ENCODE peak calls at places on chromosome 16, in nine cellular contexts. U is ascending aorta; S is nephron progenitor cell; N is nucleus accumbens; F is DMS 273 treated with DMSO at 0.1 percent for 48 hours; Y is activated CD4-positive, alpha-beta T cell treated with anti-CD3 and anti-CD28 coated beads for 24 hours; K is A172; W is WTC11; O is Panc1. H is an unnamed sample.

GRCh38 chr16:85531516-85531915 is 81.6 kb upstream of the GSE1 start:
- DNase-seq in K (no peak), F (no peak), O (no peak), S (no peak), N (no peak), U (no peak), Y (no peak), W (no peak), H (no peak)

GRCh38 chr16:11208916-11209665 is 46.9 kb downstream of the SOCS1 start:
- DNase-seq in F (no peak), U (no peak), S (no peak), O (no peak), W (no peak), Y (no peak), K (no peak), N (no peak), H (no peak)

GRCh38 chr16:80803341-80804060 is 897 bp downstream of the CDYL2 start:
- DNase-seq in O (no peak), K (no peak), S (peak; percentile 55), Y (peak; percentile 18), W (peak; percentile 61), U (no peak), N (no peak), F (no peak), H (no peak)

GRCh38 chr16:23174622-23175021 is 7.9 kb upstream of the SCNN1G start:
- DNase-seq in K (peak; percentile 11), W (no peak), U (no peak), S (peak; percentile 43), F (no peak), Y (no peak), O (no peak), N (no peak), H (no peak)

GRCh38 chr16:26569793-26570192 is 496.9 kb upstream of the C16orf82 start:
- DNase-seq in W (peak; percentile 36), K (no peak), O (peak; percentile 7), N (no peak), Y (no peak), S (peak; percentile 13), U (no peak), F (no peak), H (no peak)

GRCh38 chr16:24645739-24646645 is 83.5 kb upstream of the TNRC6A start:
- DNase-seq in F (no peak), W (no peak), N (no peak), S (no peak), K (peak; percentile 99), Y (no peak), U (no peak), O (peak; percentile 98), H (peak; percentile 99)

GRCh38 chr16:46607529-46607928 is 13.7 kb downstream of the SHCBP1 start:
- DNase-seq in O (no peak), F (no peak), Y (no peak), S (no peak), K (peak; percentile 47), N (no peak), W (no peak), U (no peak), H (peak; percentile 44)

GRCh38 chr16:8861563-8862308 is 7.1 kb downstream of the CARHSP1 start:
- DNase-seq in U (no peak), N (no peak), W (no peak), F (no peak), Y (no peak), K (no peak), S (no peak), O (no peak), H (no peak)

GRCh38 chr16:71966932-71967331 is 33.3 kb downstream of the PKD1L3 start:
- DNase-seq in Y (no peak), K (no peak), N (no peak), O (no peak), W (no peak), S (no peak), F (no peak), U (no peak), H (no peak)

GRCh38 chr16:35182043-35182677 is 1722.7 kb downstream of the TP53TG3F start:
- DNase-seq in N (no peak), U (no peak), Y (no peak), S (no peak), F (no peak), O (no peak), W (no peak), K (no peak), H (no peak)

GRCh38 chr16:87308826-87309225 is 8.4 kb downstream of the C16orf95 start:
- DNase-seq in W (no peak), K (no peak), F (no peak), S (no peak), O (no peak), U (no peak), N (no peak), Y (no peak), H (no peak)

GRCh38 chr16:65116818-65117430 is 4.9 kb downstream of the CDH11 start:
- DNase-seq in Y (no peak), U (no peak), S (no peak), W (no peak), O (no peak), F (no peak), N (no peak), K (no peak), H (peak; percentile 69)

GRCh38 chr16:11084484-11085024 is 140.2 kb downstream of the CLEC16A start:
- DNase-seq in O (no peak), W (no peak), F (no peak), N (no peak), Y (no peak), K (peak; percentile 60), U (no peak), S (no peak), H (peak; percentile 93)

GRCh38 chr16:22948058-22948602 is 134.2 kb downstream of the HS3ST2 start:
- DNase-seq in O (no peak), S (no peak), W (peak; percentile 36), U (no peak), N (peak; percentile 8), F (no peak), Y (no peak), K (no peak), H (no peak)

GRCh38 chr16:73298562-73298961 is 250.6 kb upstream of the ZFHX3 start:
- DNase-seq in N (no peak), Y (no peak), K (peak; percentile 60), O (no peak), U (no peak), W (no peak), S (no peak), F (no peak), H (peak; percentile 22)

GRCh38 chr16:83561876-83562275 is 245.9 kb upstream of the HSBP1 start:
- DNase-seq in S (peak; percentile 66), K (peak; percentile 29), N (no peak), O (no peak), Y (no peak), F (no peak), U (no peak), W (no peak), H (peak; percentile 33)

GRCh38 chr16:85390511-85391174 is 222.5 kb upstream of the GSE1 start:
- DNase-seq in F (peak; percentile 34), N (no peak), U (no peak), O (no peak), W (peak; percentile 7), S (peak; percentile 57), K (peak; percentile 97), Y (no peak), H (peak; percentile 89)

GRCh38 chr16:7775072-7775488 is 442.4 kb downstream of the RBFOX1 start:
- DNase-seq in F (no peak), N (no peak), U (no peak), Y (no peak), K (no peak), W (no peak), O (no peak), S (no peak), H (no peak)

GRCh38 chr16:325375-326155 is 27.0 kb downstream of the AXIN1 start:
- DNase-seq in W (no peak), U (no peak), Y (no peak), F (no peak), O (no peak), K (no peak), S (no peak), N (no peak), H (no peak)

GRCh38 chr16:1330260-1330914 is 3.1 kb upstream of the BAIAP3 start:
- DNase-seq in N (no peak), F (no peak), O (no peak), S (no peak), U (no peak), K (no peak), W (peak; percentile 82), Y (no peak), H (no peak)

GRCh38 chr16:28260193-28260592 is 32.1 kb upstream of the SBK1 start:
- DNase-seq in Y (no peak), K (peak; percentile 13), N (no peak), S (no peak), O (no peak), F (no peak), W (no peak), U (no peak), H (peak; percentile 10)

H was measured in astrocyte.